ENCODE peak calls at places on chromosomes 16 and 17, in ten cellular contexts. T, E, G, B, S, W, Q, P, R and A are unnamed samples.

GRCh38 chr17:82354804-82355308 is 4.2 kb upstream of the TEX19 start:
- DNase-seq in B (no peak), R (no peak), G (no peak), T (no peak), W (no peak), Q (no peak), P (no peak), E (no peak), S (no peak), A (no peak)

GRCh38 chr16:2969545-2970521 is 685 bp downstream of the PAQR4 start:
- DNase-seq in S (peak; percentile 86), B (peak; percentile 75), E (peak; percentile 45), G (peak; percentile 69), W (peak; percentile 83), Q (peak; percentile 88), T (peak; percentile 65), R (peak; percentile 81), P (no peak), A (peak; percentile 69)

GRCh38 chr16:54397190-54397835 is 110.7 kb upstream of the IRX3 start:
- DNase-seq in P (peak; percentile 18), B (no peak), R (peak; percentile 79), E (no peak), W (no peak), G (no peak), T (no peak), S (no peak), Q (no peak), A (no peak)

GRCh38 chr16:5041604-5042133 is 7.9 kb upstream of the NAGPA start:
- DNase-seq in T (no peak), Q (no peak), P (no peak), W (no peak), R (peak; percentile 59), S (no peak), B (peak; percentile 33), E (no peak), G (no peak), A (no peak)

GRCh38 chr16:31335431-31335830 is 19.5 kb upstream of the ITGAX start:
- DNase-seq in E (no peak), G (no peak), P (no peak), Q (no peak), R (no peak), S (no peak), B (no peak), W (no peak), T (no peak), A (no peak)

GRCh38 chr16:66984902-66985311 is 3.5 kb upstream of the CES4A start:
- DNase-seq in G (no peak), B (no peak), W (no peak), R (no peak), E (no peak), Q (peak; percentile 86), P (no peak), T (no peak), S (peak; percentile 84), A (no peak)

GRCh38 chr17:7440113-7440822 is 956 bp downstream of the FGF11 start:
- DNase-seq in E (no peak), Q (peak; percentile 68), B (no peak), W (peak; percentile 85), G (peak; percentile 67), T (peak; percentile 76), R (peak; percentile 61), S (peak; percentile 37), P (no peak), A (peak; percentile 81)

GRCh38 chr16:397135-397661 is at the start of gene NME4:
- DNase-seq in G (no peak), P (no peak), S (no peak), R (peak; percentile 46), Q (no peak), E (no peak), W (peak; percentile 66), T (peak; percentile 69), B (no peak), A (no peak)

GRCh38 chr17:6548034-6548433 is 8.3 kb downstream of the PITPNM3 start:
- DNase-seq in B (no peak), T (no peak), R (no peak), S (no peak), P (no peak), E (no peak), W (no peak), G (no peak), Q (no peak), A (no peak)

GRCh38 chr16:29852654-29853053 is 10.4 kb downstream of the CDIPT start:
- DNase-seq in B (no peak), G (peak; percentile 42), W (no peak), S (no peak), Q (no peak), P (no peak), E (no peak), T (no peak), R (no peak), A (no peak)

GRCh38 chr17:880871-881269 is 98.7 kb downstream of the NXN start:
- DNase-seq in T (no peak), R (no peak), W (no peak), S (no peak), G (no peak), Q (no peak), B (no peak), P (no peak), E (no peak), A (no peak)

GRCh38 chr17:19322129-19322505 is 40.4 kb downstream of the B9D1 start:
- DNase-seq in S (no peak), P (no peak), Q (no peak), E (no peak), G (no peak), T (no peak), B (peak; percentile 6), W (no peak), R (no peak), A (no peak)

GRCh38 chr17:64315032-64315490 is 52.0 kb upstream of the TEX2 start:
- DNase-seq in W (no peak), P (no peak), T (no peak), E (no peak), R (no peak), Q (no peak), G (peak; percentile 89), S (no peak), B (no peak), A (no peak)

GRCh38 chr17:77924757-77925336 is 33.7 kb upstream of the TNRC6C start:
- DNase-seq in E (no peak), R (no peak), Q (no peak), B (peak; percentile 78), T (no peak), S (no peak), P (no peak), W (peak; percentile 92), G (peak; percentile 60), A (no peak)

GRCh38 chr17:57697891-57698708 is 47.0 kb downstream of the CCDC182 start:
- DNase-seq in R (no peak), E (no peak), Q (peak; percentile 22), G (no peak), P (no peak), W (no peak), B (no peak), T (peak; percentile 19), S (peak; percentile 26), A (peak; percentile 80)

GRCh38 chr17:40061532-40062038 is 1.2 kb upstream of the THRA start:
- DNase-seq in W (no peak), B (no peak), T (no peak), S (no peak), E (no peak), G (no peak), Q (no peak), R (no peak), P (no peak), A (no peak)

GRCh38 chr17:70270554-70270953 is 101.2 kb downstream of the KCNJ2 start:
- DNase-seq in T (no peak), S (no peak), Q (no peak), W (no peak), G (no peak), P (no peak), E (no peak), R (no peak), B (no peak), A (no peak)

GRCh38 chr16:89400740-89401139 is 89.6 kb downstream of the ANKRD11 start:
- DNase-seq in P (no peak), E (no peak), G (no peak), B (no peak), R (no peak), Q (no peak), S (no peak), T (no peak), W (no peak), A (no peak)

GRCh38 chr17:72332367-72332766 is 211.5 kb downstream of the SOX9 start:
- DNase-seq in G (no peak), R (no peak), P (no peak), E (no peak), S (no peak), W (no peak), Q (no peak), T (no peak), B (no peak), A (no peak)

GRCh38 chr17:64259436-64259835 is 3.6 kb downstream of the TEX2 start:
- DNase-seq in P (no peak), G (no peak), E (no peak), B (no peak), S (no peak), T (no peak), Q (no peak), W (no peak), R (no peak), A (no peak)

GRCh38 chr16:81551821-81552304 is 107.3 kb downstream of the CMIP start:
- DNase-seq in B (no peak), Q (no peak), G (peak; percentile 53), P (no peak), E (no peak), W (no peak), S (no peak), R (no peak), T (no peak), A (peak; percentile 29)

GRCh38 chr17:60161598-60162330 is 12.0 kb downstream of the CA4 start:
- DNase-seq in P (no peak), E (no peak), R (no peak), S (no peak), G (no peak), T (no peak), W (peak; percentile 65), Q (no peak), B (peak; percentile 65), A (no peak)

GRCh38 chr17:82704886-82705285 is 6.4 kb upstream of the RAB40B start:
- DNase-seq in Q (no peak), R (no peak), T (no peak), B (no peak), G (no peak), S (no peak), W (no peak), P (no peak), E (no peak), A (no peak)

GRCh38 chr16:11157143-11157542 is 98.9 kb downstream of the SOCS1 start:
- DNase-seq in Q (no peak), P (no peak), B (no peak), T (no peak), E (no peak), R (no peak), G (no peak), S (no peak), W (no peak), A (no peak)

GRCh38 chr17:32625971-32626370 is 139.2 kb downstream of the CDK5R1 start:
- DNase-seq in W (no peak), R (no peak), Q (no peak), B (peak; percentile 75), T (no peak), E (no peak), S (no peak), P (no peak), G (no peak), A (no peak)

GRCh38 chr16:68349838-68350410 is 39.1 kb downstream of the PRMT7 start:
- DNase-seq in S (no peak), R (no peak), Q (no peak), P (no peak), E (no peak), T (no peak), B (no peak), W (no peak), G (no peak), A (no peak)

GRCh38 chr16:73051903-73052302 is 4.0 kb upstream of the ZFHX3 start:
- DNase-seq in S (no peak), T (no peak), R (no peak), B (no peak), W (no peak), P (no peak), E (no peak), Q (no peak), G (no peak), A (no peak)

GRCh38 chr17:33983824-33984574 is 271.1 kb upstream of the CCL2 start:
- DNase-seq in B (no peak), R (no peak), P (no peak), W (peak; percentile 23), G (no peak), T (peak; percentile 29), S (no peak), E (no peak), Q (no peak), A (no peak)